ENCODE peak calls at places on chromosomes 1 and 21, in five cellular contexts. One of them, this sample, is unnamed.

GRCh38 chr1:11318982-11319381 is 46.0 kb downstream of the UBIAD1 start:
- DNase-seq in stimulated activated CD4-positive, alpha-beta T cell treated with anti-CD3 and anti-CD28 coated beads, Interleukin-4, amount 100 ng/mL, for 48 hours: no peak
- DNase-seq in GM10248: no peak
- DNase-seq in CD4-positive, alpha-beta memory T cell: no peak
- DNase-seq in dermis microvascular lymphatic vessel endothelial cell: no peak
- DNase-seq in this sample: no peak

GRCh38 chr1:2213576-2214505 is 14.3 kb upstream of the SKI start:
- DNase-seq in stimulated activated CD4-positive, alpha-beta T cell treated with anti-CD3 and anti-CD28 coated beads, Interleukin-4, amount 100 ng/mL, for 48 hours: no peak
- DNase-seq in GM10248: no peak
- DNase-seq in CD4-positive, alpha-beta memory T cell: peak
- DNase-seq in dermis microvascular lymphatic vessel endothelial cell: no peak
- DNase-seq in this sample: no peak

GRCh38 chr1:1462318-1462966 is 9.1 kb upstream of the ATAD3B start:
- DNase-seq in stimulated activated CD4-positive, alpha-beta T cell treated with anti-CD3 and anti-CD28 coated beads, Interleukin-4, amount 100 ng/mL, for 48 hours: no peak
- DNase-seq in GM10248: peak
- DNase-seq in CD4-positive, alpha-beta memory T cell: peak
- DNase-seq in dermis microvascular lymphatic vessel endothelial cell: peak
- DNase-seq in this sample: no peak

GRCh38 chr1:179881642-179882252 is 338 bp upstream of the TOR1AIP1 start:
- DNase-seq in stimulated activated CD4-positive, alpha-beta T cell treated with anti-CD3 and anti-CD28 coated beads, Interleukin-4, amount 100 ng/mL, for 48 hours: no peak
- DNase-seq in GM10248: no peak
- DNase-seq in CD4-positive, alpha-beta memory T cell: no peak
- DNase-seq in dermis microvascular lymphatic vessel endothelial cell: peak
- DNase-seq in this sample: no peak

GRCh38 chr1:231040800-231041704 is 998 bp upstream of the FAM89A start:
- DNase-seq in stimulated activated CD4-positive, alpha-beta T cell treated with anti-CD3 and anti-CD28 coated beads, Interleukin-4, amount 100 ng/mL, for 48 hours: no peak
- DNase-seq in GM10248: no peak
- DNase-seq in CD4-positive, alpha-beta memory T cell: no peak
- DNase-seq in dermis microvascular lymphatic vessel endothelial cell: no peak
- DNase-seq in this sample: no peak

GRCh38 chr1:12359734-12360133 is 129.9 kb downstream of the VPS13D start:
- DNase-seq in stimulated activated CD4-positive, alpha-beta T cell treated with anti-CD3 and anti-CD28 coated beads, Interleukin-4, amount 100 ng/mL, for 48 hours: no peak
- DNase-seq in GM10248: no peak
- DNase-seq in CD4-positive, alpha-beta memory T cell: no peak
- DNase-seq in dermis microvascular lymphatic vessel endothelial cell: no peak
- DNase-seq in this sample: no peak

GRCh38 chr1:192544983-192545393 is 30.6 kb upstream of the RGS1 start:
- DNase-seq in stimulated activated CD4-positive, alpha-beta T cell treated with anti-CD3 and anti-CD28 coated beads, Interleukin-4, amount 100 ng/mL, for 48 hours: no peak
- DNase-seq in GM10248: peak
- DNase-seq in CD4-positive, alpha-beta memory T cell: peak
- DNase-seq in dermis microvascular lymphatic vessel endothelial cell: peak
- DNase-seq in this sample: no peak

GRCh38 chr1:212498243-212498642 is 65.5 kb downstream of the NENF start:
- DNase-seq in stimulated activated CD4-positive, alpha-beta T cell treated with anti-CD3 and anti-CD28 coated beads, Interleukin-4, amount 100 ng/mL, for 48 hours: no peak
- DNase-seq in GM10248: no peak
- DNase-seq in CD4-positive, alpha-beta memory T cell: no peak
- DNase-seq in dermis microvascular lymphatic vessel endothelial cell: no peak
- DNase-seq in this sample: no peak

GRCh38 chr21:43369596-43370090 is 57.3 kb downstream of the SIK1 start:
- DNase-seq in stimulated activated CD4-positive, alpha-beta T cell treated with anti-CD3 and anti-CD28 coated beads, Interleukin-4, amount 100 ng/mL, for 48 hours: no peak
- DNase-seq in GM10248: no peak
- DNase-seq in CD4-positive, alpha-beta memory T cell: peak
- DNase-seq in dermis microvascular lymphatic vessel endothelial cell: no peak
- DNase-seq in this sample: no peak

GRCh38 chr21:34202553-34203332 is 129.4 kb downstream of the MRPS6 start:
- DNase-seq in stimulated activated CD4-positive, alpha-beta T cell treated with anti-CD3 and anti-CD28 coated beads, Interleukin-4, amount 100 ng/mL, for 48 hours: no peak
- DNase-seq in GM10248: no peak
- DNase-seq in CD4-positive, alpha-beta memory T cell: no peak
- DNase-seq in dermis microvascular lymphatic vessel endothelial cell: no peak
- DNase-seq in this sample: no peak

GRCh38 chr21:18373631-18374030 is 30.0 kb downstream of the TMPRSS15 start:
- DNase-seq in stimulated activated CD4-positive, alpha-beta T cell treated with anti-CD3 and anti-CD28 coated beads, Interleukin-4, amount 100 ng/mL, for 48 hours: no peak
- DNase-seq in GM10248: no peak
- DNase-seq in CD4-positive, alpha-beta memory T cell: no peak
- DNase-seq in dermis microvascular lymphatic vessel endothelial cell: no peak
- DNase-seq in this sample: no peak

GRCh38 chr1:183567584-183567983 is 22.7 kb downstream of the NCF2 start:
- DNase-seq in stimulated activated CD4-positive, alpha-beta T cell treated with anti-CD3 and anti-CD28 coated beads, Interleukin-4, amount 100 ng/mL, for 48 hours: no peak
- DNase-seq in GM10248: peak
- DNase-seq in CD4-positive, alpha-beta memory T cell: no peak
- DNase-seq in dermis microvascular lymphatic vessel endothelial cell: no peak
- DNase-seq in this sample: peak

GRCh38 chr21:29645666-29646553 is 293.9 kb downstream of the GRIK1 start:
- DNase-seq in stimulated activated CD4-positive, alpha-beta T cell treated with anti-CD3 and anti-CD28 coated beads, Interleukin-4, amount 100 ng/mL, for 48 hours: no peak
- DNase-seq in GM10248: no peak
- DNase-seq in CD4-positive, alpha-beta memory T cell: no peak
- DNase-seq in dermis microvascular lymphatic vessel endothelial cell: no peak
- DNase-seq in this sample: no peak

GRCh38 chr1:1255627-1256026 is 9.1 kb upstream of the C1QTNF12 start:
- DNase-seq in stimulated activated CD4-positive, alpha-beta T cell treated with anti-CD3 and anti-CD28 coated beads, Interleukin-4, amount 100 ng/mL, for 48 hours: no peak
- DNase-seq in GM10248: no peak
- DNase-seq in CD4-positive, alpha-beta memory T cell: no peak
- DNase-seq in dermis microvascular lymphatic vessel endothelial cell: no peak
- DNase-seq in this sample: no peak

GRCh38 chr1:60705026-60705425 is 377.3 kb upstream of the NFIA start:
- DNase-seq in stimulated activated CD4-positive, alpha-beta T cell treated with anti-CD3 and anti-CD28 coated beads, Interleukin-4, amount 100 ng/mL, for 48 hours: no peak
- DNase-seq in GM10248: no peak
- DNase-seq in CD4-positive, alpha-beta memory T cell: no peak
- DNase-seq in dermis microvascular lymphatic vessel endothelial cell: no peak
- DNase-seq in this sample: no peak

GRCh38 chr1:9873992-9874391 is 36.1 kb downstream of the CTNNBIP1 start:
- DNase-seq in stimulated activated CD4-positive, alpha-beta T cell treated with anti-CD3 and anti-CD28 coated beads, Interleukin-4, amount 100 ng/mL, for 48 hours: no peak
- DNase-seq in GM10248: no peak
- DNase-seq in CD4-positive, alpha-beta memory T cell: no peak
- DNase-seq in dermis microvascular lymphatic vessel endothelial cell: no peak
- DNase-seq in this sample: no peak

GRCh38 chr1:9218917-9219316 is 15.7 kb upstream of the H6PD start:
- DNase-seq in stimulated activated CD4-positive, alpha-beta T cell treated with anti-CD3 and anti-CD28 coated beads, Interleukin-4, amount 100 ng/mL, for 48 hours: no peak
- DNase-seq in GM10248: no peak
- DNase-seq in CD4-positive, alpha-beta memory T cell: no peak
- DNase-seq in dermis microvascular lymphatic vessel endothelial cell: no peak
- DNase-seq in this sample: no peak

GRCh38 chr1:86779308-86780191 is 75.2 kb downstream of the SH3GLB1 start:
- DNase-seq in stimulated activated CD4-positive, alpha-beta T cell treated with anti-CD3 and anti-CD28 coated beads, Interleukin-4, amount 100 ng/mL, for 48 hours: no peak
- DNase-seq in GM10248: no peak
- DNase-seq in CD4-positive, alpha-beta memory T cell: no peak
- DNase-seq in dermis microvascular lymphatic vessel endothelial cell: peak
- DNase-seq in this sample: no peak

GRCh38 chr1:170214117-170214979 is 68.6 kb downstream of the NTMT2 start:
- DNase-seq in stimulated activated CD4-positive, alpha-beta T cell treated with anti-CD3 and anti-CD28 coated beads, Interleukin-4, amount 100 ng/mL, for 48 hours: no peak
- DNase-seq in GM10248: peak
- DNase-seq in CD4-positive, alpha-beta memory T cell: no peak
- DNase-seq in dermis microvascular lymphatic vessel endothelial cell: no peak
- DNase-seq in this sample: no peak

GRCh38 chr1:205375816-205376545 is 19.3 kb upstream of the KLHDC8A start:
- DNase-seq in stimulated activated CD4-positive, alpha-beta T cell treated with anti-CD3 and anti-CD28 coated beads, Interleukin-4, amount 100 ng/mL, for 48 hours: no peak
- DNase-seq in GM10248: no peak
- DNase-seq in CD4-positive, alpha-beta memory T cell: no peak
- DNase-seq in dermis microvascular lymphatic vessel endothelial cell: peak
- DNase-seq in this sample: no peak

GRCh38 chr1:90708236-90708786 is 8.8 kb downstream of the BARHL2 start:
- DNase-seq in stimulated activated CD4-positive, alpha-beta T cell treated with anti-CD3 and anti-CD28 coated beads, Interleukin-4, amount 100 ng/mL, for 48 hours: no peak
- DNase-seq in GM10248: no peak
- DNase-seq in CD4-positive, alpha-beta memory T cell: no peak
- DNase-seq in dermis microvascular lymphatic vessel endothelial cell: no peak
- DNase-seq in this sample: no peak

GRCh38 chr1:29470087-29470787 is 233.9 kb downstream of the PTPRU start:
- DNase-seq in stimulated activated CD4-positive, alpha-beta T cell treated with anti-CD3 and anti-CD28 coated beads, Interleukin-4, amount 100 ng/mL, for 48 hours: no peak
- DNase-seq in GM10248: no peak
- DNase-seq in CD4-positive, alpha-beta memory T cell: no peak
- DNase-seq in dermis microvascular lymphatic vessel endothelial cell: no peak
- DNase-seq in this sample: no peak

GRCh38 chr21:43923391-43923790 is 58.4 kb downstream of the AGPAT3 start:
- DNase-seq in stimulated activated CD4-positive, alpha-beta T cell treated with anti-CD3 and anti-CD28 coated beads, Interleukin-4, amount 100 ng/mL, for 48 hours: no peak
- DNase-seq in GM10248: no peak
- DNase-seq in CD4-positive, alpha-beta memory T cell: no peak
- DNase-seq in dermis microvascular lymphatic vessel endothelial cell: no peak
- DNase-seq in this sample: no peak

This sample was measured in CMK.